ENCODE peak calls at places on chromosomes 16 and 17, in seven cellular contexts. R is K562, E is SK-N-SH, M is HepG2, C is HCT116, Z is GM12878, U is H1. V is an unnamed sample.

GRCh38 chr16:24721830-24722238 is 7.6 kb upstream of the TNRC6A start:
- DNase-seq in E (no peak), R (no peak), M (no peak), Z (no peak), C (no peak), U (no peak), V (no peak)

GRCh38 chr16:16127469-16128116 is 95.7 kb downstream of the ABCC6 start:
- DNase-seq in E (peak), C (peak), Z (peak), M (peak), U (peak), R (peak), V (peak)

GRCh38 chr17:32929288-32929574 is 1.3 kb downstream of the TMEM98 start:
- DNase-seq in E (peak), Z (no peak), R (no peak), C (no peak), M (no peak), U (no peak), V (no peak)

GRCh38 chr17:15076991-15077663 is 188.0 kb downstream of the PMP22 start:
- DNase-seq in E (no peak), C (no peak), R (no peak), M (no peak), Z (no peak), U (no peak), V (no peak)

GRCh38 chr17:50935201-50936124 is 69.3 kb upstream of the TOB1 start:
- DNase-seq in C (no peak), E (no peak), Z (no peak), U (no peak), R (no peak), M (peak), V (peak)

GRCh38 chr17:75996665-75997590 is 3.7 kb upstream of the CDK3 start:
- DNase-seq in E (no peak), Z (peak), R (no peak), C (no peak), M (peak), U (no peak), V (no peak)

GRCh38 chr17:40552806-40553693 is 12.2 kb downstream of the CCR7 start:
- DNase-seq in R (no peak), C (no peak), Z (no peak), E (no peak), M (no peak), U (no peak), V (no peak)

GRCh38 chr17:30550512-30551273 is 73.5 kb downstream of the GOSR1 start:
- DNase-seq in Z (peak), R (peak), E (no peak), M (no peak), C (peak), U (no peak), V (no peak)

GRCh38 chr16:13936596-13937081 is 16.7 kb downstream of the ERCC4 start:
- DNase-seq in C (no peak), E (no peak), U (no peak), R (no peak), Z (no peak), M (peak), V (no peak)

GRCh38 chr17:72392056-72393010 is 271.5 kb downstream of the SOX9 start:
- DNase-seq in U (no peak), C (no peak), Z (peak), R (no peak), E (no peak), M (no peak), V (no peak)

DNA sequence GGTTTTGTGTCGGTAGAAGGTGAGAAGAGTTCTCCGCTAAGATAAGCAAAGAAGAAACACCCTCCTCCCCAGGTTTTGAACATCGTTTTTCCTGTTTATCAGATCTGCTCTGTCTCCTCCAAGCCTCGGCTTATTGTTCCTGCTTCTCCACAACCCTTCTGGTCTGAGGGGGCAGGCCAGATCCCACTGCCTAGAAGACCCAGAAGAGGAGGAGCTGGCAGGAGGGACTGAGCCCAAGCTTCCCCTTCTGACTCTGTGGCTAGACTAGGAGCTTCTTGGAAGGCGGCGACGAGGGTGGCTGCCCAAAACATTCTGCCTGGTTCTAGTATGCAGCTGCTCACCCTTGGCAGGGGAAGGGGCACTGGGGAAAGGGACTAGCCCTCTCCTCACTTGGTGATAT is 5.1 kb upstream of the HOXB5 start:
- DNase-seq in Z (no peak), E (no peak), M (no peak), C (no peak), U (no peak), R (no peak), V (no peak)
- TF ChIP-seq JUND in Z (no peak), E (no peak), M (no peak), C (no peak), U (no peak), R (no peak), V (no peak)

GRCh38 chr17:12024332-12024731 is 3.7 kb downstream of the MAP2K4 start:
- DNase-seq in U (no peak), M (peak), E (no peak), Z (no peak), R (no peak), C (peak), V (peak)
- TF ChIP-seq JUND in U (no peak), M (no peak), E (peak), Z (no peak), R (no peak), C (peak), V (no peak)

GRCh38 chr16:17566656-17567450 is 96.1 kb upstream of the XYLT1 start:
- DNase-seq in Z (no peak), C (no peak), E (no peak), U (no peak), R (no peak), M (no peak), V (no peak)
- TF ChIP-seq JUND in Z (no peak), C (no peak), E (no peak), U (no peak), R (no peak), M (no peak), V (no peak)

GRCh38 chr17:19248149-19248922 is 11.2 kb downstream of the EPN2 start:
- DNase-seq in R (peak), M (no peak), E (no peak), Z (no peak), C (no peak), U (no peak), V (peak)

GRCh38 chr17:19247423-19247822 is 10.3 kb downstream of the EPN2 start:
- DNase-seq in Z (no peak), U (no peak), C (no peak), E (peak), M (no peak), R (no peak), V (no peak)

GRCh38 chr17:19249681-19250080 is 12.5 kb downstream of the EPN2 start:
- DNase-seq in U (no peak), C (no peak), E (no peak), M (no peak), R (no peak), Z (no peak), V (no peak)

GRCh38 chr17:19250421-19251141 is 13.4 kb downstream of the EPN2 start:
- DNase-seq in E (peak), R (no peak), C (no peak), U (no peak), Z (no peak), M (no peak), V (no peak)

DNA sequence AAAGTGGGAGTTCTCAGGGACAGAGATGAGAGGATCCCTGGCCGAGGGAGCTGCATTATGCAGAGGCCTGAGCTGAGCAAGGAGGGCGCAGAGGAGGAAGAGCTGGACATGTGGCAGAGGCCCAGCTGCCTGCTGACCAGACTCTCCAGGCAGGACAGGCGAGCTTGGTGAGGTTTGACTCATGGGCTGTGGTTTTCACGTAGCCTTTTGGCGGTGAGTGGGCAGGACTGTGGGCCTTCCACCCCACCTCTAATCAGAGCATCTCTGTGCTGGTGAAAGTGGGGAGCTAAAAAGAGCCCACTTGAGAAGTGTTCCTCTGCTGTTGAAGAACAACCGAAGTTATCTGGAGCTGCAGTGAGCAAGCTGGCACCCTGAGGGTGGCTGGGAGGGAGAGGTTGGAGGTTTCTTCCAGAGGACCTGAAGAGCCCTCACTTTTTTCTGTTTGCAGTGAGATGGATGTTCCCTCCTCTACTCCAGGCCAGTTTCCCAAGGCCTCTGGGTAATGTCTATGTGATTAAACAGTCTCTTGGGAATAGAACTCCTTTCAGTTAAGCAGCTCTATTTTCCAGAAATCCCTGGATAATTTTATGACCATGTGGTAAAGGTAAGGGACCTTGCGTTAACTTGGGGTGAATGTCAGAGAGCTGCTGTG is 11.9 kb downstream of the EPN2 start:
- DNase-seq in C (no peak), M (no peak), R (no peak), E (no peak), Z (no peak), U (no peak), V (peak)
- TF ChIP-seq JUND in C (no peak), M (no peak), R (no peak), E (peak), Z (no peak), U (no peak), V (no peak)

DNA sequence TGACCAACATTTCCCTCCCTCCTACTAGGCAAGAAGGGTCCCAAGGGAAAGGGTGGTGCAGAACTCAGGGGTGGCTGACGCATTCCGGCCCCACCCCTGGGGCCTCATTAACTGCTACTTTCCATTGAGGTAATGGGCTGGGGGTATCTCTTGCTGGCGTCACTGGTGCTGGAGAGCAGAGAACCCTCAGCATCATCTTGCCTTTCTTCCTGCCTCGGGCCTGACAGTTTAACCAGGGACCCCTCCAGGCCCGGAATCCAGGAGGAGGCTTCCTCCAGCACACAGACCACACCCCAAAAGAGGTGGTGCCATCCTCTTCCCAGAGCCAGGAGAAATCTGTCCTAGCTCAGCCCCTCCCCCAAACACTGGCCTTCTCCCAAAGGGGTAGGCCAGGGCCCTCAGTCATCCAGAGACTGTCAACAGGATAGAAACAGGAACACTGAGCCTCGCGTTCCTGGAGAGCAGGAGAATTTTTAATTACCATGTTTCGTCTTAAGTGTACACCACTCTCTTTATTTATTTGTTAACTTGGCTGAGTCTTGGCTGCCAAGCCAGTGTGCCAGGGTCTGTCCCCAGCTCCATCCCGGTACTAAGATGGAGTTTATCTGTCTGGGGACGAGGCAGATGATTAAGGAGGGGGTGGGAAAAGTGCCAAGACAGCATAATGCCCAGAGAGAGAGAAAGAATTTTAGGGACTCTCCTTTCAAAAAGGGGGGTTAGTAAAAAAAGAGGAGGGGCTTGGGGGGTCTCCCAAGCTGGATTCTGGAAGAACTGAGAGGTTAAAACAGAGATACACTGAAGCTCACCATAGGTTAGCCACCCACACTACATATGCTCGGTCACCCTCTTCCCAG is 5.1 kb downstream of the ETV4 start:
- DNase-seq in C (no peak), Z (no peak), M (no peak), U (no peak), E (no peak), R (no peak), V (no peak)
- TF ChIP-seq JUND in C (no peak), Z (no peak), M (no peak), U (no peak), E (no peak), R (no peak), V (no peak)